ENCODE peak calls at places on chromosomes 12 and 14, in five cellular contexts. O is aorta, L is right cardiac atrium, H is iPS DF 6.9, B is cardiac muscle cell. X is an unnamed sample. For H3K4me1, the result is how much of the 10 kb centered on the place peaks cover.

GRCh38 chr12:89663577-89664357 is 44.9 kb downstream of the ATP2B1 start:
- DNase-seq in O (no peak), L (no peak), H (no peak), B (peak), X (no peak)

GRCh38 chr12:75480469-75480949 is at the start of gene GLIPR1:
- DNase-seq in O (peak), L (peak), H (no peak), B (peak), X (peak)

GRCh38 chr14:77151245-77151644 is 9.7 kb upstream of the ZDHHC22 start:
- DNase-seq in O (no peak), L (no peak), H (no peak), B (peak), X (peak)

GRCh38 chr14:63266106-63266505 is 52.6 kb downstream of the GPHB5 start:
- DNase-seq in O (no peak), L (no peak), H (no peak), B (no peak), X (no peak)

GRCh38 chr12:108367436-108367835 is 28.3 kb upstream of the CMKLR1 start:
- DNase-seq in O (no peak), L (peak), H (no peak), B (peak), X (no peak)

GRCh38 chr12:49503674-49504180 is 35.1 kb upstream of the KCNH3 start:
- DNase-seq in O (no peak), L (peak), H (no peak), B (peak), X (no peak)

GRCh38 chr12:69904761-69905160 is 79.7 kb downstream of the MYRFL start:
- DNase-seq in O (no peak), L (no peak), H (no peak), B (peak), X (no peak)

GRCh38 chr12:56529656-56530055 is 8.0 kb downstream of the RBMS2 start:
- DNase-seq in O (no peak), L (no peak), H (no peak), B (peak), X (no peak)

GRCh38 chr14:60958146-60958545 is 22.7 kb downstream of the TRMT5 start:
- DNase-seq in O (no peak), L (no peak), H (no peak), B (no peak), X (no peak)

GRCh38 chr12:81564237-81564636 is 194.9 kb downstream of the PPFIA2 start:
- DNase-seq in O (no peak), L (no peak), H (no peak), B (no peak), X (no peak)

DNA sequence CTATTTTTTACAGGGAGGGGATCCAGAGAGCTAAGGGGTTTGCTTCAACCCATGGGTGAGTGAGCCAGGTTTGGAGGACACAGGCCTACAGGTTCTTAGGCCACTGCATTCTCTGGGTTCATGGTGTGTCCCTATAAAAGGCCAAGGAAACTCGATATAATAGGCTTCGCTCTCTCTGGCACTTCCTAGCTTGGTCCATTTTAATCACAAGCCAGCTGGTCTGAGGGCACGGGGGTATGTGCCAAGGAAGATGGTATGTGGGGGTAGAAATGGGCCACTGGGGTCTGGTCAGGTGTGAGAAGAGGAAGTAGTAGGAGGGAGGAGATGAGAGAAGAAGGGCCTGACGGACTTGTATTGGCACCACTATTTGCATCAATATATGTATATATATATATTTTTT is 4.9 kb downstream of the ETV6 start:
- DNase-seq in O (no peak), L (no peak), H (no peak), B (no peak), X (no peak)
- H3K4me1 ChIP-seq in O (under half), L (under half), H (under half), B (under half), X (under half)

GRCh38 chr12:14836336-14837210 is 6.8 kb downstream of the ART4 start:
- DNase-seq in O (no peak), L (no peak), H (no peak), B (peak), X (no peak)

GRCh38 chr12:14833952-14834351 is 9.4 kb downstream of the ART4 start:
- DNase-seq in O (no peak), L (no peak), H (no peak), B (no peak), X (no peak)

GRCh38 chr12:14839262-14839661 is 4.1 kb downstream of the ART4 start:
- DNase-seq in O (no peak), L (no peak), H (no peak), B (no peak), X (no peak)

GRCh38 chr12:14833336-14833735 is 10.0 kb downstream of the ART4 start:
- DNase-seq in O (no peak), L (no peak), H (no peak), B (no peak), X (no peak)

DNA sequence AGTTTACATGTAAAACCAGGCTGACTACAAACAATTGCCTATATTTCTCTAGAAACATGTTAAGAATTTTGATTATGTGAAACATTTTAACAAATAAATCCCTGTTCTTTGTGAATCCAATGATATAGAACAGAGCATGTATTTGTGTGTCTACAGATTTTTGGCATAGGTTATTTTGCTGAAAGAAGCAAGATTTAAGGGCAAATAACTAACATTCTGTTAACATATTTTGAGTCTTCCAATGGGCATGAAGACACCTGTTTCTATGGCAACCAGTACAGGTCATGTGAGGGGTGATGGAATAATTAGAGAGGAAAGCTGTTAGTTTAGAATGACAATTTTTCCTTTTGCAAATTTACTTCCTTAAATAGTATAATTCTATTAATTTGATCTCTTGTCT is 8.8 kb downstream of the ART4 start:
- DNase-seq in O (no peak), L (no peak), H (no peak), B (peak), X (no peak)
- H3K4me1 ChIP-seq in O (under half), L (under half), H (under half), B (under half), X (under half)

DNA sequence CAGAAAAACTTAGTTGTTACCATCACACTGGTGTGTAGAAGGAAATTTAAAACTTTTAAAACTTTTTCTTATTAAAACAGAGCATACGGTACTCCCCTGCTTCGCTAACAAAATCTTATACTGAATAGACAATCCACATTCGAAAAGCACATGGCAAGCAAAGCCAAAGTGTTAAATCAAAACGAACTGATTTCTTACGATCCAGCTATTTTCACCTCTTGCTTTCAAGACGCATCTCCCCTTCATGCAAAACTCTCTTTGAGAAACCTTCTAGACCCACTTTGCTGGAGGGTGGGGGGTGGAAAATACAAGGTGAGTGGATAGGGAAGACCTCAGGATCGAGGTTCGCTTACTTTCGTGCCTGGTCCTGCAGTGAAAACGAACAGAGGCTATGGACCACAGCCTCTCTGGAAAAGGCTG is 328 bp downstream of the INTS13 start:
- DNase-seq in O (no peak), L (no peak), H (no peak), B (no peak), X (no peak)
- H3K4me1 ChIP-seq in O (under half), L (under half), H (under half), B (under half), X (under half)

GRCh38 chr14:99541677-99542470 is 60.7 kb downstream of the CCNK start:
- DNase-seq in O (no peak), L (no peak), H (no peak), B (no peak), X (no peak)
- H3K4me1 ChIP-seq in O (under half), L (under half), H (under half), B (half or more), X (under half)

X was measured in HAP-1.